ENCODE peak calls at places on chromosome 11, in six cellular contexts. One of them, this sample, is unnamed.

GRCh38 chr11:102473543-102473942 is 21.0 kb upstream of the TMEM123 start:
- DNase-seq in activated CD4-positive, alpha-beta T cell treated with anti-CD3 and anti-CD28 coated beads, Interleukin-2, amount 50 U/mL, for 1 hour: no peak
- DNase-seq in neural crest cell: no peak
- DNase-seq in stimulated activated CD8-positive, alpha-beta memory T cell treated with anti-CD3 and anti-CD28 coated beads, Interleukin-7, amount 100 ng/mL, for 48 hours: no peak
- DNase-seq in mucosa of gallbladder: no peak
- DNase-seq in GM12891: no peak
- DNase-seq in this sample: no peak

GRCh38 chr11:43738600-43739409 is 58.3 kb downstream of the HSD17B12 start:
- DNase-seq in GM12891: no peak
- DNase-seq in stimulated activated CD8-positive, alpha-beta memory T cell treated with anti-CD3 and anti-CD28 coated beads, Interleukin-7, amount 100 ng/mL, for 48 hours: no peak
- DNase-seq in mucosa of gallbladder: no peak
- DNase-seq in neural crest cell: no peak
- DNase-seq in activated CD4-positive, alpha-beta T cell treated with anti-CD3 and anti-CD28 coated beads, Interleukin-2, amount 50 U/mL, for 1 hour: no peak
- DNase-seq in this sample: no peak

GRCh38 chr11:72838691-72839305 is 24.6 kb downstream of the ATG16L2 start:
- DNase-seq in stimulated activated CD8-positive, alpha-beta memory T cell treated with anti-CD3 and anti-CD28 coated beads, Interleukin-7, amount 100 ng/mL, for 48 hours: no peak
- DNase-seq in GM12891: no peak
- DNase-seq in activated CD4-positive, alpha-beta T cell treated with anti-CD3 and anti-CD28 coated beads, Interleukin-2, amount 50 U/mL, for 1 hour: no peak
- DNase-seq in mucosa of gallbladder: no peak
- DNase-seq in neural crest cell: no peak
- DNase-seq in this sample: no peak

GRCh38 chr11:130055637-130056036 is 14.1 kb upstream of the APLP2 start:
- DNase-seq in stimulated activated CD8-positive, alpha-beta memory T cell treated with anti-CD3 and anti-CD28 coated beads, Interleukin-7, amount 100 ng/mL, for 48 hours: no peak
- DNase-seq in mucosa of gallbladder: no peak
- DNase-seq in GM12891: no peak
- DNase-seq in activated CD4-positive, alpha-beta T cell treated with anti-CD3 and anti-CD28 coated beads, Interleukin-2, amount 50 U/mL, for 1 hour: no peak
- DNase-seq in neural crest cell: no peak
- DNase-seq in this sample: no peak

GRCh38 chr11:35976434-35976833 is 32.6 kb downstream of the LDLRAD3 start:
- DNase-seq in GM12891: no peak
- DNase-seq in stimulated activated CD8-positive, alpha-beta memory T cell treated with anti-CD3 and anti-CD28 coated beads, Interleukin-7, amount 100 ng/mL, for 48 hours: no peak
- DNase-seq in activated CD4-positive, alpha-beta T cell treated with anti-CD3 and anti-CD28 coated beads, Interleukin-2, amount 50 U/mL, for 1 hour: no peak
- DNase-seq in mucosa of gallbladder: no peak
- DNase-seq in neural crest cell: no peak
- DNase-seq in this sample: no peak

GRCh38 chr11:17875908-17876307 is 136.9 kb downstream of the SERGEF start:
- DNase-seq in mucosa of gallbladder: no peak
- DNase-seq in activated CD4-positive, alpha-beta T cell treated with anti-CD3 and anti-CD28 coated beads, Interleukin-2, amount 50 U/mL, for 1 hour: no peak
- DNase-seq in GM12891: no peak
- DNase-seq in stimulated activated CD8-positive, alpha-beta memory T cell treated with anti-CD3 and anti-CD28 coated beads, Interleukin-7, amount 100 ng/mL, for 48 hours: no peak
- DNase-seq in neural crest cell: no peak
- DNase-seq in this sample: no peak

GRCh38 chr11:84780689-84781293 is 846.4 kb downstream of the DLG2 start:
- DNase-seq in stimulated activated CD8-positive, alpha-beta memory T cell treated with anti-CD3 and anti-CD28 coated beads, Interleukin-7, amount 100 ng/mL, for 48 hours: no peak
- DNase-seq in activated CD4-positive, alpha-beta T cell treated with anti-CD3 and anti-CD28 coated beads, Interleukin-2, amount 50 U/mL, for 1 hour: no peak
- DNase-seq in GM12891: no peak
- DNase-seq in neural crest cell: no peak
- DNase-seq in mucosa of gallbladder: no peak
- DNase-seq in this sample: no peak

GRCh38 chr11:75558939-75559843 is 2.9 kb upstream of the SERPINH1 start:
- DNase-seq in neural crest cell: no peak
- DNase-seq in activated CD4-positive, alpha-beta T cell treated with anti-CD3 and anti-CD28 coated beads, Interleukin-2, amount 50 U/mL, for 1 hour: no peak
- DNase-seq in GM12891: no peak
- DNase-seq in mucosa of gallbladder: no peak
- DNase-seq in stimulated activated CD8-positive, alpha-beta memory T cell treated with anti-CD3 and anti-CD28 coated beads, Interleukin-7, amount 100 ng/mL, for 48 hours: no peak
- DNase-seq in this sample: no peak

GRCh38 chr11:32478277-32478731 is 43.0 kb upstream of the WT1 start:
- DNase-seq in neural crest cell: no peak
- DNase-seq in stimulated activated CD8-positive, alpha-beta memory T cell treated with anti-CD3 and anti-CD28 coated beads, Interleukin-7, amount 100 ng/mL, for 48 hours: no peak
- DNase-seq in activated CD4-positive, alpha-beta T cell treated with anti-CD3 and anti-CD28 coated beads, Interleukin-2, amount 50 U/mL, for 1 hour: no peak
- DNase-seq in GM12891: no peak
- DNase-seq in mucosa of gallbladder: no peak
- DNase-seq in this sample: no peak

GRCh38 chr11:134332189-134332631 is 422 bp downstream of the GLB1L2 start:
- DNase-seq in activated CD4-positive, alpha-beta T cell treated with anti-CD3 and anti-CD28 coated beads, Interleukin-2, amount 50 U/mL, for 1 hour: no peak
- DNase-seq in neural crest cell: peak
- DNase-seq in mucosa of gallbladder: no peak
- DNase-seq in stimulated activated CD8-positive, alpha-beta memory T cell treated with anti-CD3 and anti-CD28 coated beads, Interleukin-7, amount 100 ng/mL, for 48 hours: no peak
- DNase-seq in GM12891: no peak
- DNase-seq in this sample: no peak

GRCh38 chr11:117449111-117449693 is 121.5 kb downstream of the CEP164 start:
- DNase-seq in mucosa of gallbladder: no peak
- DNase-seq in activated CD4-positive, alpha-beta T cell treated with anti-CD3 and anti-CD28 coated beads, Interleukin-2, amount 50 U/mL, for 1 hour: no peak
- DNase-seq in GM12891: no peak
- DNase-seq in stimulated activated CD8-positive, alpha-beta memory T cell treated with anti-CD3 and anti-CD28 coated beads, Interleukin-7, amount 100 ng/mL, for 48 hours: no peak
- DNase-seq in neural crest cell: no peak
- DNase-seq in this sample: no peak

GRCh38 chr11:91926967-91927366 is 297.7 kb upstream of the FAT3 start:
- DNase-seq in stimulated activated CD8-positive, alpha-beta memory T cell treated with anti-CD3 and anti-CD28 coated beads, Interleukin-7, amount 100 ng/mL, for 48 hours: no peak
- DNase-seq in neural crest cell: no peak
- DNase-seq in GM12891: no peak
- DNase-seq in mucosa of gallbladder: peak
- DNase-seq in activated CD4-positive, alpha-beta T cell treated with anti-CD3 and anti-CD28 coated beads, Interleukin-2, amount 50 U/mL, for 1 hour: no peak
- DNase-seq in this sample: no peak

GRCh38 chr11:19228956-19229355 is 11.8 kb downstream of the E2F8 start:
- DNase-seq in activated CD4-positive, alpha-beta T cell treated with anti-CD3 and anti-CD28 coated beads, Interleukin-2, amount 50 U/mL, for 1 hour: no peak
- DNase-seq in stimulated activated CD8-positive, alpha-beta memory T cell treated with anti-CD3 and anti-CD28 coated beads, Interleukin-7, amount 100 ng/mL, for 48 hours: no peak
- DNase-seq in neural crest cell: no peak
- DNase-seq in mucosa of gallbladder: no peak
- DNase-seq in GM12891: no peak
- DNase-seq in this sample: no peak

GRCh38 chr11:1876361-1877063 is 15.2 kb downstream of the PRR33 start:
- DNase-seq in neural crest cell: peak
- DNase-seq in stimulated activated CD8-positive, alpha-beta memory T cell treated with anti-CD3 and anti-CD28 coated beads, Interleukin-7, amount 100 ng/mL, for 48 hours: no peak
- DNase-seq in GM12891: peak
- DNase-seq in activated CD4-positive, alpha-beta T cell treated with anti-CD3 and anti-CD28 coated beads, Interleukin-2, amount 50 U/mL, for 1 hour: no peak
- DNase-seq in mucosa of gallbladder: peak
- DNase-seq in this sample: no peak

GRCh38 chr11:75196426-75196825 is 44.1 kb upstream of the TPBGL start:
- DNase-seq in mucosa of gallbladder: no peak
- DNase-seq in neural crest cell: no peak
- DNase-seq in GM12891: no peak
- DNase-seq in activated CD4-positive, alpha-beta T cell treated with anti-CD3 and anti-CD28 coated beads, Interleukin-2, amount 50 U/mL, for 1 hour: no peak
- DNase-seq in stimulated activated CD8-positive, alpha-beta memory T cell treated with anti-CD3 and anti-CD28 coated beads, Interleukin-7, amount 100 ng/mL, for 48 hours: no peak
- DNase-seq in this sample: no peak

GRCh38 chr11:6833329-6833728 is 12.2 kb upstream of the OR10A5 start:
- DNase-seq in stimulated activated CD8-positive, alpha-beta memory T cell treated with anti-CD3 and anti-CD28 coated beads, Interleukin-7, amount 100 ng/mL, for 48 hours: no peak
- DNase-seq in neural crest cell: no peak
- DNase-seq in mucosa of gallbladder: no peak
- DNase-seq in activated CD4-positive, alpha-beta T cell treated with anti-CD3 and anti-CD28 coated beads, Interleukin-2, amount 50 U/mL, for 1 hour: no peak
- DNase-seq in GM12891: no peak
- DNase-seq in this sample: no peak

GRCh38 chr11:13109616-13110015 is 100.5 kb downstream of the RASSF10 start:
- DNase-seq in neural crest cell: no peak
- DNase-seq in GM12891: no peak
- DNase-seq in mucosa of gallbladder: no peak
- DNase-seq in stimulated activated CD8-positive, alpha-beta memory T cell treated with anti-CD3 and anti-CD28 coated beads, Interleukin-7, amount 100 ng/mL, for 48 hours: no peak
- DNase-seq in activated CD4-positive, alpha-beta T cell treated with anti-CD3 and anti-CD28 coated beads, Interleukin-2, amount 50 U/mL, for 1 hour: no peak
- DNase-seq in this sample: no peak

GRCh38 chr11:128902515-128903066 is 11.4 kb downstream of the KCNJ5 start:
- DNase-seq in GM12891: no peak
- DNase-seq in stimulated activated CD8-positive, alpha-beta memory T cell treated with anti-CD3 and anti-CD28 coated beads, Interleukin-7, amount 100 ng/mL, for 48 hours: no peak
- DNase-seq in mucosa of gallbladder: no peak
- DNase-seq in neural crest cell: no peak
- DNase-seq in activated CD4-positive, alpha-beta T cell treated with anti-CD3 and anti-CD28 coated beads, Interleukin-2, amount 50 U/mL, for 1 hour: no peak
- DNase-seq in this sample: no peak

GRCh38 chr11:67303132-67303988 is at the start of gene SSH3:
- DNase-seq in stimulated activated CD8-positive, alpha-beta memory T cell treated with anti-CD3 and anti-CD28 coated beads, Interleukin-7, amount 100 ng/mL, for 48 hours: no peak
- DNase-seq in activated CD4-positive, alpha-beta T cell treated with anti-CD3 and anti-CD28 coated beads, Interleukin-2, amount 50 U/mL, for 1 hour: no peak
- DNase-seq in mucosa of gallbladder: peak
- DNase-seq in GM12891: no peak
- DNase-seq in neural crest cell: no peak
- DNase-seq in this sample: no peak

GRCh38 chr11:119540370-119541125 is 117.6 kb upstream of the THY1 start:
- DNase-seq in stimulated activated CD8-positive, alpha-beta memory T cell treated with anti-CD3 and anti-CD28 coated beads, Interleukin-7, amount 100 ng/mL, for 48 hours: no peak
- DNase-seq in mucosa of gallbladder: no peak
- DNase-seq in GM12891: no peak
- DNase-seq in neural crest cell: no peak
- DNase-seq in activated CD4-positive, alpha-beta T cell treated with anti-CD3 and anti-CD28 coated beads, Interleukin-2, amount 50 U/mL, for 1 hour: no peak
- DNase-seq in this sample: no peak

GRCh38 chr11:95465887-95466286 is 234.9 kb upstream of the SESN3 start:
- DNase-seq in stimulated activated CD8-positive, alpha-beta memory T cell treated with anti-CD3 and anti-CD28 coated beads, Interleukin-7, amount 100 ng/mL, for 48 hours: no peak
- DNase-seq in GM12891: no peak
- DNase-seq in neural crest cell: no peak
- DNase-seq in mucosa of gallbladder: no peak
- DNase-seq in activated CD4-positive, alpha-beta T cell treated with anti-CD3 and anti-CD28 coated beads, Interleukin-2, amount 50 U/mL, for 1 hour: no peak
- DNase-seq in this sample: no peak

GRCh38 chr11:27254744-27255446 is 108.1 kb downstream of the CCDC34 start:
- DNase-seq in neural crest cell: no peak
- DNase-seq in activated CD4-positive, alpha-beta T cell treated with anti-CD3 and anti-CD28 coated beads, Interleukin-2, amount 50 U/mL, for 1 hour: no peak
- DNase-seq in stimulated activated CD8-positive, alpha-beta memory T cell treated with anti-CD3 and anti-CD28 coated beads, Interleukin-7, amount 100 ng/mL, for 48 hours: no peak
- DNase-seq in mucosa of gallbladder: no peak
- DNase-seq in GM12891: no peak
- DNase-seq in this sample: no peak

GRCh38 chr11:95989216-95989615 is 65.3 kb upstream of the MTMR2 start:
- DNase-seq in neural crest cell: no peak
- DNase-seq in GM12891: no peak
- DNase-seq in stimulated activated CD8-positive, alpha-beta memory T cell treated with anti-CD3 and anti-CD28 coated beads, Interleukin-7, amount 100 ng/mL, for 48 hours: no peak
- DNase-seq in mucosa of gallbladder: no peak
- DNase-seq in activated CD4-positive, alpha-beta T cell treated with anti-CD3 and anti-CD28 coated beads, Interleukin-2, amount 50 U/mL, for 1 hour: no peak
- DNase-seq in this sample: no peak

GRCh38 chr11:7964873-7965272 is 374 bp downstream of the NLRP10 start:
- DNase-seq in neural crest cell: no peak
- DNase-seq in activated CD4-positive, alpha-beta T cell treated with anti-CD3 and anti-CD28 coated beads, Interleukin-2, amount 50 U/mL, for 1 hour: no peak
- DNase-seq in mucosa of gallbladder: no peak
- DNase-seq in GM12891: no peak
- DNase-seq in stimulated activated CD8-positive, alpha-beta memory T cell treated with anti-CD3 and anti-CD28 coated beads, Interleukin-7, amount 100 ng/mL, for 48 hours: no peak
- DNase-seq in this sample: no peak

GRCh38 chr11:30635401-30635989 is 49.3 kb upstream of the MPPED2 start:
- DNase-seq in mucosa of gallbladder: no peak
- DNase-seq in neural crest cell: peak
- DNase-seq in stimulated activated CD8-positive, alpha-beta memory T cell treated with anti-CD3 and anti-CD28 coated beads, Interleukin-7, amount 100 ng/mL, for 48 hours: no peak
- DNase-seq in activated CD4-positive, alpha-beta T cell treated with anti-CD3 and anti-CD28 coated beads, Interleukin-2, amount 50 U/mL, for 1 hour: no peak
- DNase-seq in GM12891: no peak
- DNase-seq in this sample: no peak

GRCh38 chr11:36564376-36565032 is 3.3 kb upstream of the RAG1 start:
- DNase-seq in GM12891: peak
- DNase-seq in mucosa of gallbladder: peak
- DNase-seq in neural crest cell: peak
- DNase-seq in stimulated activated CD8-positive, alpha-beta memory T cell treated with anti-CD3 and anti-CD28 coated beads, Interleukin-7, amount 100 ng/mL, for 48 hours: no peak
- DNase-seq in activated CD4-positive, alpha-beta T cell treated with anti-CD3 and anti-CD28 coated beads, Interleukin-2, amount 50 U/mL, for 1 hour: peak
- DNase-seq in this sample: peak

GRCh38 chr11:46874586-46874985 is 28.5 kb upstream of the CKAP5 start:
- DNase-seq in neural crest cell: no peak
- DNase-seq in activated CD4-positive, alpha-beta T cell treated with anti-CD3 and anti-CD28 coated beads, Interleukin-2, amount 50 U/mL, for 1 hour: no peak
- DNase-seq in GM12891: no peak
- DNase-seq in stimulated activated CD8-positive, alpha-beta memory T cell treated with anti-CD3 and anti-CD28 coated beads, Interleukin-7, amount 100 ng/mL, for 48 hours: no peak
- DNase-seq in mucosa of gallbladder: no peak
- DNase-seq in this sample: no peak

GRCh38 chr11:121564948-121565684 is 112.3 kb upstream of the SORL1-AS1 start:
- DNase-seq in stimulated activated CD8-positive, alpha-beta memory T cell treated with anti-CD3 and anti-CD28 coated beads, Interleukin-7, amount 100 ng/mL, for 48 hours: no peak
- DNase-seq in GM12891: no peak
- DNase-seq in mucosa of gallbladder: no peak
- DNase-seq in activated CD4-positive, alpha-beta T cell treated with anti-CD3 and anti-CD28 coated beads, Interleukin-2, amount 50 U/mL, for 1 hour: no peak
- DNase-seq in neural crest cell: no peak
- DNase-seq in this sample: no peak

GRCh38 chr11:60929774-60930173 is 5.5 kb downstream of the TMEM132A start:
- DNase-seq in GM12891: no peak
- DNase-seq in neural crest cell: no peak
- DNase-seq in stimulated activated CD8-positive, alpha-beta memory T cell treated with anti-CD3 and anti-CD28 coated beads, Interleukin-7, amount 100 ng/mL, for 48 hours: no peak
- DNase-seq in activated CD4-positive, alpha-beta T cell treated with anti-CD3 and anti-CD28 coated beads, Interleukin-2, amount 50 U/mL, for 1 hour: no peak
- DNase-seq in mucosa of gallbladder: no peak
- DNase-seq in this sample: no peak

GRCh38 chr11:109853156-109853776 is 239.9 kb upstream of the ZC3H12C start:
- DNase-seq in activated CD4-positive, alpha-beta T cell treated with anti-CD3 and anti-CD28 coated beads, Interleukin-2, amount 50 U/mL, for 1 hour: no peak
- DNase-seq in GM12891: no peak
- DNase-seq in neural crest cell: peak
- DNase-seq in mucosa of gallbladder: no peak
- DNase-seq in stimulated activated CD8-positive, alpha-beta memory T cell treated with anti-CD3 and anti-CD28 coated beads, Interleukin-7, amount 100 ng/mL, for 48 hours: no peak
- DNase-seq in this sample: no peak

GRCh38 chr11:2570211-2570811 is 125.5 kb downstream of the KCNQ1 start:
- DNase-seq in GM12891: no peak
- DNase-seq in mucosa of gallbladder: no peak
- DNase-seq in activated CD4-positive, alpha-beta T cell treated with anti-CD3 and anti-CD28 coated beads, Interleukin-2, amount 50 U/mL, for 1 hour: no peak
- DNase-seq in neural crest cell: no peak
- DNase-seq in stimulated activated CD8-positive, alpha-beta memory T cell treated with anti-CD3 and anti-CD28 coated beads, Interleukin-7, amount 100 ng/mL, for 48 hours: no peak
- DNase-seq in this sample: no peak

GRCh38 chr11:9861860-9862725 is 198.2 kb downstream of the SWAP70 start:
- DNase-seq in stimulated activated CD8-positive, alpha-beta memory T cell treated with anti-CD3 and anti-CD28 coated beads, Interleukin-7, amount 100 ng/mL, for 48 hours: no peak
- DNase-seq in mucosa of gallbladder: peak
- DNase-seq in activated CD4-positive, alpha-beta T cell treated with anti-CD3 and anti-CD28 coated beads, Interleukin-2, amount 50 U/mL, for 1 hour: peak
- DNase-seq in GM12891: peak
- DNase-seq in neural crest cell: peak
- DNase-seq in this sample: peak

GRCh38 chr11:76161261-76161961 is 44.9 kb downstream of the WNT11 start:
- DNase-seq in neural crest cell: no peak
- DNase-seq in activated CD4-positive, alpha-beta T cell treated with anti-CD3 and anti-CD28 coated beads, Interleukin-2, amount 50 U/mL, for 1 hour: no peak
- DNase-seq in mucosa of gallbladder: no peak
- DNase-seq in stimulated activated CD8-positive, alpha-beta memory T cell treated with anti-CD3 and anti-CD28 coated beads, Interleukin-7, amount 100 ng/mL, for 48 hours: no peak
- DNase-seq in GM12891: no peak
- DNase-seq in this sample: no peak

GRCh38 chr11:28520291-28520690 is 412.1 kb downstream of the METTL15 start:
- DNase-seq in neural crest cell: no peak
- DNase-seq in mucosa of gallbladder: no peak
- DNase-seq in GM12891: no peak
- DNase-seq in activated CD4-positive, alpha-beta T cell treated with anti-CD3 and anti-CD28 coated beads, Interleukin-2, amount 50 U/mL, for 1 hour: no peak
- DNase-seq in stimulated activated CD8-positive, alpha-beta memory T cell treated with anti-CD3 and anti-CD28 coated beads, Interleukin-7, amount 100 ng/mL, for 48 hours: no peak
- DNase-seq in this sample: no peak

GRCh38 chr11:13883042-13883441 is 79.5 kb upstream of the SPON1 start:
- DNase-seq in activated CD4-positive, alpha-beta T cell treated with anti-CD3 and anti-CD28 coated beads, Interleukin-2, amount 50 U/mL, for 1 hour: no peak
- DNase-seq in mucosa of gallbladder: no peak
- DNase-seq in neural crest cell: no peak
- DNase-seq in GM12891: no peak
- DNase-seq in stimulated activated CD8-positive, alpha-beta memory T cell treated with anti-CD3 and anti-CD28 coated beads, Interleukin-7, amount 100 ng/mL, for 48 hours: no peak
- DNase-seq in this sample: no peak

This sample was measured in stimulated activated naive B cell treated with anti-CD40 and anti-IgM and Interleukin-4, amounts not matched to agents 10 μg/mL and 1 μg/mL and 100 μg/mL, for 72 hours.